ENCODE peak calls at places on chromosome 22, in seven cellular contexts. One of them, this sample, is unnamed.

GRCh38 chr22:37757663-37758062 is 50.1 kb upstream of the GCAT start:
- DNase-seq in IMR-90: no peak
- DNase-seq in heart left ventricle: no peak
- DNase-seq in brain microvascular endothelial cell: no peak
- DNase-seq in fibroblast of lung: no peak
- DNase-seq in colonic mucosa: no peak
- DNase-seq in glutamatergic neuron: no peak
- DNase-seq in this sample: no peak

GRCh38 chr22:48547971-48548370 is 1279.7 kb downstream of the BRD1 start:
- DNase-seq in IMR-90: no peak
- DNase-seq in glutamatergic neuron: no peak
- DNase-seq in fibroblast of lung: no peak
- DNase-seq in heart left ventricle: no peak
- DNase-seq in brain microvascular endothelial cell: no peak
- DNase-seq in colonic mucosa: no peak
- DNase-seq in this sample: no peak

GRCh38 chr22:38479096-38479840 is 11.4 kb downstream of the KDELR3 start:
- DNase-seq in glutamatergic neuron: no peak
- DNase-seq in IMR-90: no peak
- DNase-seq in fibroblast of lung: peak
- DNase-seq in brain microvascular endothelial cell: no peak
- DNase-seq in heart left ventricle: no peak
- DNase-seq in colonic mucosa: no peak
- DNase-seq in this sample: no peak

GRCh38 chr22:41240377-41241132 is at the start of gene CHADL:
- DNase-seq in brain microvascular endothelial cell: no peak
- DNase-seq in fibroblast of lung: no peak
- DNase-seq in colonic mucosa: no peak
- DNase-seq in glutamatergic neuron: peak
- DNase-seq in IMR-90: no peak
- DNase-seq in heart left ventricle: no peak
- DNase-seq in this sample: peak

GRCh38 chr22:49847751-49848689 is 5.6 kb upstream of the ZBED4 start:
- DNase-seq in IMR-90: no peak
- DNase-seq in colonic mucosa: peak
- DNase-seq in brain microvascular endothelial cell: no peak
- DNase-seq in glutamatergic neuron: peak
- DNase-seq in heart left ventricle: peak
- DNase-seq in fibroblast of lung: no peak
- DNase-seq in this sample: peak

GRCh38 chr22:20175597-20175900 is 24.7 kb upstream of the CCDC188 start:
- DNase-seq in heart left ventricle: no peak
- DNase-seq in fibroblast of lung: no peak
- DNase-seq in IMR-90: peak
- DNase-seq in glutamatergic neuron: no peak
- DNase-seq in brain microvascular endothelial cell: no peak
- DNase-seq in colonic mucosa: no peak
- DNase-seq in this sample: no peak

GRCh38 chr22:36435516-36436415 is 45.7 kb downstream of the TXN2 start:
- DNase-seq in heart left ventricle: no peak
- DNase-seq in fibroblast of lung: no peak
- DNase-seq in IMR-90: no peak
- DNase-seq in brain microvascular endothelial cell: no peak
- DNase-seq in glutamatergic neuron: no peak
- DNase-seq in colonic mucosa: peak
- DNase-seq in this sample: no peak

GRCh38 chr22:42473484-42474193 is 41.4 kb upstream of the NFAM1 start:
- DNase-seq in heart left ventricle: no peak
- DNase-seq in fibroblast of lung: peak
- DNase-seq in IMR-90: peak
- DNase-seq in glutamatergic neuron: no peak
- DNase-seq in colonic mucosa: peak
- DNase-seq in brain microvascular endothelial cell: peak
- DNase-seq in this sample: no peak

GRCh38 chr22:48945621-48946458 is 881.8 kb downstream of the BRD1 start:
- DNase-seq in colonic mucosa: peak
- DNase-seq in brain microvascular endothelial cell: no peak
- DNase-seq in glutamatergic neuron: no peak
- DNase-seq in heart left ventricle: peak
- DNase-seq in IMR-90: no peak
- DNase-seq in fibroblast of lung: no peak
- DNase-seq in this sample: no peak

GRCh38 chr22:31680764-31681624 is 19.0 kb upstream of the PISD start:
- DNase-seq in brain microvascular endothelial cell: peak
- DNase-seq in fibroblast of lung: peak
- DNase-seq in heart left ventricle: peak
- DNase-seq in colonic mucosa: peak
- DNase-seq in glutamatergic neuron: no peak
- DNase-seq in IMR-90: peak
- DNase-seq in this sample: no peak

GRCh38 chr22:45163417-45164216 is at the start of gene NUP50:
- DNase-seq in glutamatergic neuron: peak
- DNase-seq in colonic mucosa: peak
- DNase-seq in brain microvascular endothelial cell: peak
- DNase-seq in heart left ventricle: peak
- DNase-seq in fibroblast of lung: peak
- DNase-seq in IMR-90: peak
- DNase-seq in this sample: peak
- TF ChIP-seq CTCF in glutamatergic neuron: no peak
- TF ChIP-seq CTCF in colonic mucosa: no peak
- TF ChIP-seq CTCF in brain microvascular endothelial cell: peak
- TF ChIP-seq CTCF in heart left ventricle: no peak
- TF ChIP-seq CTCF in fibroblast of lung: peak
- TF ChIP-seq CTCF in IMR-90: peak
- TF ChIP-seq CTCF in this sample: no peak

GRCh38 chr22:22103078-22103593 is 120.5 kb upstream of the TOP3B start:
- DNase-seq in heart left ventricle: no peak
- DNase-seq in IMR-90: no peak
- DNase-seq in colonic mucosa: no peak
- DNase-seq in fibroblast of lung: no peak
- DNase-seq in glutamatergic neuron: peak
- DNase-seq in brain microvascular endothelial cell: no peak
- DNase-seq in this sample: peak
- TF ChIP-seq CTCF in heart left ventricle: no peak
- TF ChIP-seq CTCF in IMR-90: peak
- TF ChIP-seq CTCF in colonic mucosa: peak
- TF ChIP-seq CTCF in fibroblast of lung: peak
- TF ChIP-seq CTCF in glutamatergic neuron: peak
- TF ChIP-seq CTCF in brain microvascular endothelial cell: peak
- TF ChIP-seq CTCF in this sample: peak

GRCh38 chr22:17268501-17269223 is 49.4 kb upstream of the ADA2 start:
- DNase-seq in glutamatergic neuron: no peak
- DNase-seq in IMR-90: no peak
- DNase-seq in brain microvascular endothelial cell: no peak
- DNase-seq in fibroblast of lung: no peak
- DNase-seq in heart left ventricle: no peak
- DNase-seq in colonic mucosa: no peak
- DNase-seq in this sample: no peak
- TF ChIP-seq CTCF in glutamatergic neuron: no peak
- TF ChIP-seq CTCF in IMR-90: no peak
- TF ChIP-seq CTCF in brain microvascular endothelial cell: peak
- TF ChIP-seq CTCF in fibroblast of lung: peak
- TF ChIP-seq CTCF in heart left ventricle: no peak
- TF ChIP-seq CTCF in colonic mucosa: no peak
- TF ChIP-seq CTCF in this sample: peak

DNA sequence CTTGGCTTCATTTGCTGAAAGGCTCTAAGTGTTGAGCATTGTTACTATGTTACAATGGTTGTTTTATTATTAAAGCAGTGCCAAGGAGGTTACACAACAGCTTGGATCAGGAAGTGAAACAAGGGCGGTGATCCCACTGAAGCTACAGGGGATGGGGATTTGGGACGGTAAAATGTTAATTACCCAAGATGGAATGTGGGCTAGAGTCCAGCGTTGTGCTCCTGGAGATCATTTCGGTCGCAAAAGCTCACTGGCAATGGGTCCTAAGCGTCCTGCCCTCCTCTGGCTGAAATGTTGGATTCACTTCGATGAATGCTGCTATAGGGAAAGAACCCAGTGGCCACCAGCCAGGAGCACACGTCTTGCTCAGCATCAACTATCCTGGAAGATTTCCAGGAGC is 48.3 kb downstream of the FAM83F start:
- DNase-seq in colonic mucosa: no peak
- DNase-seq in IMR-90: no peak
- DNase-seq in heart left ventricle: no peak
- DNase-seq in brain microvascular endothelial cell: no peak
- DNase-seq in fibroblast of lung: peak
- DNase-seq in glutamatergic neuron: no peak
- DNase-seq in this sample: no peak
- TF ChIP-seq CTCF in colonic mucosa: no peak
- TF ChIP-seq CTCF in IMR-90: no peak
- TF ChIP-seq CTCF in heart left ventricle: no peak
- TF ChIP-seq CTCF in brain microvascular endothelial cell: no peak
- TF ChIP-seq CTCF in fibroblast of lung: no peak
- TF ChIP-seq CTCF in glutamatergic neuron: no peak
- TF ChIP-seq CTCF in this sample: no peak

GRCh38 chr22:25817092-25817943 is 75.3 kb downstream of the MYO18B start:
- DNase-seq in brain microvascular endothelial cell: no peak
- DNase-seq in colonic mucosa: no peak
- DNase-seq in IMR-90: no peak
- DNase-seq in heart left ventricle: no peak
- DNase-seq in glutamatergic neuron: no peak
- DNase-seq in fibroblast of lung: no peak
- DNase-seq in this sample: no peak
- TF ChIP-seq CTCF in brain microvascular endothelial cell: no peak
- TF ChIP-seq CTCF in colonic mucosa: no peak
- TF ChIP-seq CTCF in IMR-90: no peak
- TF ChIP-seq CTCF in heart left ventricle: no peak
- TF ChIP-seq CTCF in glutamatergic neuron: no peak
- TF ChIP-seq CTCF in fibroblast of lung: no peak
- TF ChIP-seq CTCF in this sample: no peak